ENCODE peak calls at places on chromosome 11, in nine cellular contexts. K is GM23248; O is HAP-1; U is astrocyte of the cerebellum; X is uterus; A is SW480; V is EH; N is NCI-H1092 treated with DMSO at 0.1 percent for 48 hours; T is stimulated activated CD4-positive, alpha-beta T cell treated with anti-CD3 and anti-CD28 coated beads, Interleukin-15, amount 100 ng/mL, for 24 hours. G is an unnamed sample.

GRCh38 chr11:32215157-32215556 is 124.3 kb downstream of the RCN1 start:
- DNase-seq in K (no peak), O (no peak), U (no peak), X (no peak), A (no peak), V (no peak), N (no peak), T (no peak), G (no peak)

GRCh38 chr11:33452806-33453205 is 195.6 kb downstream of the HIPK3 start:
- DNase-seq in K (peak), O (no peak), U (peak), X (no peak), A (no peak), V (peak), N (no peak), T (no peak), G (peak)

GRCh38 chr11:46918087-46918751 is at the start of gene LRP4:
- DNase-seq in K (peak), O (peak), U (no peak), X (peak), A (peak), V (peak), N (no peak), T (peak), G (no peak)

GRCh38 chr11:130216591-130217132 is 57.1 kb downstream of the ST14 start:
- DNase-seq in K (no peak), O (no peak), U (no peak), X (no peak), A (no peak), V (no peak), N (no peak), T (no peak), G (no peak)

GRCh38 chr11:65599955-65600246 is 4.3 kb upstream of the KCNK7 start:
- DNase-seq in K (no peak), O (no peak), U (no peak), X (no peak), A (no peak), V (no peak), N (no peak), T (no peak), G (no peak)

GRCh38 chr11:100800202-100800601 is 113.1 kb downstream of the ARHGAP42 start:
- DNase-seq in K (no peak), O (no peak), U (no peak), X (no peak), A (no peak), V (peak), N (no peak), T (no peak), G (no peak)

GRCh38 chr11:46675288-46675851 is 25.0 kb downstream of the ARHGAP1 start:
- DNase-seq in K (peak), O (no peak), U (peak), X (peak), A (no peak), V (peak), N (no peak), T (no peak), G (peak)

GRCh38 chr11:111846640-111847039 is 24.7 kb downstream of the ALG9 start:
- DNase-seq in K (peak), O (no peak), U (no peak), X (peak), A (no peak), V (peak), N (no peak), T (no peak), G (peak)

G was measured in A172.